ENCODE peak calls at places on chromosome 3, in six cellular contexts. E is type B pancreatic cell, N is brain microvascular endothelial cell, R is psoas muscle, V is osteocyte, D is choroid plexus epithelial cell. S is an unnamed sample.
A peak's percentile ranks its signal among the peaks of the same experiment; 100 is the strongest.

GRCh38 chr3:123159926-123160635 is 41.7 kb upstream of the SEC22A start:
- DNase-seq in N (peak; percentile 24), R (no peak), D (peak; percentile 39), V (no peak), E (no peak), S (peak; percentile 19)

GRCh38 chr3:152385761-152386160 is 117.0 kb downstream of the MBNL1 start:
- DNase-seq in V (no peak), R (no peak), N (peak; percentile 57), E (no peak), D (peak; percentile 82), S (peak; percentile 83)

GRCh38 chr3:147960791-147961190 is 551.6 kb downstream of the ZIC1 start:
- DNase-seq in R (no peak), E (no peak), V (no peak), N (no peak), D (no peak), S (no peak)

GRCh38 chr3:171439996-171440395 is 20.2 kb downstream of the TNIK start:
- DNase-seq in E (no peak), D (no peak), R (no peak), V (no peak), N (no peak), S (no peak)

GRCh38 chr3:2098398-2099027 is at the start of gene CNTN4:
- DNase-seq in N (no peak), E (peak; percentile 92), V (peak; percentile 92), R (peak; percentile 71), D (peak; percentile 1), S (no peak)

GRCh38 chr3:58683001-58683845 is 16.6 kb upstream of the FAM3D start:
- DNase-seq in R (no peak), V (no peak), D (peak; percentile 38), E (no peak), N (peak; percentile 73), S (peak; percentile 28)

GRCh38 chr3:170259853-170260386 is 37.7 kb downstream of the PRKCI start:
- DNase-seq in D (peak; percentile 3), V (no peak), R (no peak), N (no peak), E (no peak), S (no peak)

GRCh38 chr3:171980578-171981270 is 58.7 kb upstream of the FNDC3B start:
- DNase-seq in D (peak; percentile 71), V (no peak), E (no peak), N (peak; percentile 53), R (no peak), S (no peak)

GRCh38 chr3:86837871-86838270 is 153.1 kb downstream of the VGLL3 start:
- DNase-seq in V (no peak), N (no peak), E (no peak), R (no peak), D (peak; percentile 65), S (no peak)

GRCh38 chr3:53525765-53526761 is 31.7 kb downstream of the CACNA1D start:
- DNase-seq in E (no peak), D (no peak), V (no peak), R (no peak), N (peak; percentile 3), S (no peak)

GRCh38 chr3:148796799-148797198 is 30.8 kb upstream of the CPB1 start:
- DNase-seq in N (no peak), R (no peak), V (no peak), E (no peak), D (no peak), S (no peak)

GRCh38 chr3:67655364-67656121 is 1.1 kb upstream of the SUCLG2 start:
- DNase-seq in E (no peak), V (no peak), D (no peak), N (peak; percentile 5), R (peak; percentile 48), S (no peak)

GRCh38 chr3:52774901-52775864 is 2.2 kb upstream of the ITIH1 start:
- DNase-seq in V (peak; percentile 79), D (peak; percentile 18), N (no peak), E (peak; percentile 44), R (no peak), S (no peak)

GRCh38 chr3:149375824-149376196 is 1.6 kb downstream of the TM4SF1 start:
- DNase-seq in V (no peak), N (no peak), D (no peak), R (no peak), E (no peak), S (no peak)

GRCh38 chr3:138441742-138442141 is 7.3 kb downstream of the ESYT3 start:
- DNase-seq in D (no peak), E (no peak), N (peak; percentile 29), V (no peak), R (no peak), S (peak; percentile 27)

GRCh38 chr3:57892423-57892822 is 115.8 kb upstream of the FLNB start:
- DNase-seq in D (peak; percentile 13), R (no peak), V (no peak), E (no peak), N (peak; percentile 37), S (peak; percentile 1)

GRCh38 chr3:10495003-10495402 is 10.4 kb downstream of the ATP2B2 start:
- DNase-seq in E (no peak), R (peak; percentile 60), D (peak; percentile 26), V (no peak), N (peak; percentile 36), S (peak; percentile 28)

GRCh38 chr3:138856799-138857198 is 22.1 kb upstream of the PIK3CB start:
- DNase-seq in D (no peak), N (no peak), R (no peak), V (no peak), E (no peak), S (no peak)

GRCh38 chr3:147864754-147865354 is 455.7 kb downstream of the ZIC1 start:
- DNase-seq in E (no peak), N (no peak), R (no peak), V (no peak), D (peak; percentile 23), S (no peak)

GRCh38 chr3:39809181-39809994 is at the start of gene MYRIP:
- DNase-seq in V (no peak), D (peak; percentile 13), R (peak; percentile 83), N (no peak), E (peak; percentile 78), S (no peak)

GRCh38 chr3:122350814-122351418 is 25.9 kb downstream of the CSTA start:
- DNase-seq in N (peak; percentile 71), R (no peak), V (no peak), E (no peak), D (peak; percentile 70), S (peak; percentile 12)

GRCh38 chr3:144556392-144556791 is 584.8 kb downstream of the DIPK2A start:
- DNase-seq in R (no peak), E (no peak), V (no peak), N (peak; percentile 69), D (no peak), S (no peak)

GRCh38 chr3:65871305-65872141 is 167.2 kb downstream of the MAGI1 start:
- DNase-seq in D (peak; percentile 60), E (no peak), V (no peak), N (no peak), R (peak; percentile 67), S (no peak)

GRCh38 chr3:38648024-38648658 is 1.3 kb downstream of the SCN5A start:
- DNase-seq in E (no peak), N (no peak), D (no peak), V (peak; percentile 81), R (no peak), S (no peak)

GRCh38 chr3:13865581-13866405 is 14.1 kb downstream of the WNT7A start:
- DNase-seq in D (no peak), E (no peak), V (no peak), N (no peak), R (no peak), S (no peak)

DNA sequence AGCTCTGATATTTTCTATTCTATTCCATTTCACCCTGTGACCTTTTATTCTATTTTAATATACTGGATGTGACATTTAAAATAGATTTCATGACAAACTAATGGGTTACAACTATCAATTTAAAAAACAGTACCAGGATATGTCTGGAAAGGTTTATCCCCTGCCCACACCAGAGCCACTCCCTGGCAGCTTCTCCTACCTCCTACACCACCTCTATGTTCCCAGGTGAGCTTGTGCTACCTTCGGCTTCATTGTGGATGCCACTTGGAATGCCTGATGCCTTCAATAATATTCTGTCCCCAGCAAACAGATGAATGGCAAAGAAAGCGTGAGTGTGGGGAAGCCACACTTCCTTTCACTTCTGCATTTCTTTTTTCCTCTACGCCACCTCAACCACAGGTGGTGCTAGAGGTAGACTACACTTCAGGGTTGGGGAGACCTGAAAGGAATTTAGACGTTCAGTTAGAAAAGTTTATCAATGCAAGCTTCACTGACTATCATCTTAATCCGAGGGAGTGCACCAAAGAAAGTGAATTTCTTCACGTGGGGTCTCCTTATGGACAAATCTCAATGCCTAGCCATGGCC is 213.0 kb downstream of the SSR3 start:
- DNase-seq in R (no peak), V (no peak), N (no peak), D (no peak), E (no peak), S (no peak)
- TF ChIP-seq CTCF in R (no peak), V (no peak), N (peak; percentile 7), D (no peak), E (no peak), S (no peak)

GRCh38 chr3:158908187-158908762 is 106.4 kb downstream of the MFSD1 start:
- DNase-seq in V (no peak), E (no peak), D (no peak), R (no peak), N (no peak), S (no peak)
- TF ChIP-seq CTCF in V (no peak), E (no peak), D (no peak), R (no peak), N (no peak), S (no peak)

DNA sequence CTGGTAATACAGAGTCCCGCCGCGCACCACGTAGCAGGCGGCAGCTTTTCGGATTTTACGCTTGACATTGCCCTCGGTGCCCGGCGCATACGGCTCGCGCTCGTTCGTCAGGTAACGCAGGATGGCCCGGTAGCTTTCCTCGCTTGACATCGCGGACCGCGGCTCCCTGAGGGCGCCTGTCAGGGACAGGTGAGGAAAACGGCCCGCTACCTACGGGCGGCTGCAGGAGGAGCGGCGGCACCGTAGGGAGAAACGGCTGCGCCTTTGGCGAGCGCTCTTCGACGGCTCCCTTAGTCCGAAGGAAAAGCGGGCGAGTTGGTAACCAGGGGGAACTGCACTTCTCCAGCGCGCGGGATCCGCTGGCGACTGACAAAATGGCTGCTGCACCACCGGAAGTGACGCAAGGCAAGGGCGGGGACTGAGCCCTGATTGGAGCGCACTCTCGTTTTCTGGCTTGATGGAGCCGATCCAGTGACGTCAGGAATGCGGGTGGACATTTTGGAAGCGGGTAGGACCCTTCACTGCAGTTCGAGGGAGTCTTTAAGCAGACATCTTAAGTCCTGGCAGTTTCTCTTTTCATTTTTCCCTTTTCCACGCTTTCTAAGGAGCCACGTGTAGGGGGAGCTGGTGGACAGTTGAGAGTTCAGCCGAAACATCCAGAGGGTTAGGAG is at the start of gene ZBTB11:
- DNase-seq in R (peak; percentile 100), D (peak; percentile 100), E (peak; percentile 99), V (peak; percentile 99), N (peak; percentile 100), S (peak; percentile 100)
- TF ChIP-seq CTCF in R (peak; percentile 30), D (peak; percentile 68), E (peak; percentile 69), V (peak; percentile 64), N (peak; percentile 73), S (peak; percentile 68)

GRCh38 chr3:150469931-150470740 is 62.0 kb downstream of the TSC22D2 start:
- DNase-seq in D (peak; percentile 42), V (no peak), R (no peak), N (peak; percentile 16), E (no peak), S (peak; percentile 76)

GRCh38 chr3:150472421-150472820 is 64.3 kb downstream of the TSC22D2 start:
- DNase-seq in V (no peak), N (no peak), D (no peak), E (no peak), R (no peak), S (no peak)

GRCh38 chr3:150464684-150465083 is 56.6 kb downstream of the TSC22D2 start:
- DNase-seq in N (no peak), D (no peak), V (no peak), E (no peak), R (no peak), S (no peak)

GRCh38 chr3:150467381-150467780 is 59.3 kb downstream of the TSC22D2 start:
- DNase-seq in R (no peak), D (no peak), N (no peak), V (no peak), E (no peak), S (no peak)

GRCh38 chr3:150469031-150469930 is 61.2 kb downstream of the TSC22D2 start:
- DNase-seq in N (peak; percentile 95), V (no peak), R (peak; percentile 70), D (peak; percentile 98), E (no peak), S (peak; percentile 98)
- TF ChIP-seq CTCF in N (no peak), V (no peak), R (no peak), D (no peak), E (no peak), S (no peak)

S was measured in HFFc6.